ENCODE peak calls at places on chromosomes 3 and 15, in four cellular contexts. M, T, Q and O are unnamed samples.

GRCh38 chr3:186060222-186060621 is 48.7 kb downstream of the ETV5 start:
- DNase-seq in M (no peak), T (no peak), Q (no peak), O (no peak)

GRCh38 chr3:76500746-76501275 is 539.1 kb upstream of the ROBO2 start:
- DNase-seq in M (no peak), T (no peak), Q (no peak), O (no peak)

GRCh38 chr15:89320200-89320599 is 14.4 kb downstream of the POLG start:
- DNase-seq in M (no peak), T (no peak), Q (no peak), O (no peak)

GRCh38 chr3:125110016-125110875 is 54.4 kb upstream of the HEG1 start:
- DNase-seq in M (no peak), T (no peak), Q (peak; percentile 99), O (no peak)

GRCh38 chr15:44882499-44882968 is 74.0 kb upstream of the TERB2 start:
- DNase-seq in M (no peak), T (no peak), Q (no peak), O (no peak)

GRCh38 chr15:67691450-67691849 is 133.9 kb upstream of the SKOR1 start:
- DNase-seq in M (no peak), T (no peak), Q (no peak), O (no peak)

GRCh38 chr15:90037961-90038633 is 37.0 kb downstream of the ZNF710 start:
- DNase-seq in M (no peak), T (peak; percentile 58), Q (peak; percentile 48), O (no peak)

GRCh38 chr3:8500208-8500961 is 1.2 kb upstream of the LMCD1 start:
- DNase-seq in M (no peak), T (no peak), Q (peak; percentile 37), O (no peak)

GRCh38 chr15:64233299-64233698 is 70.5 kb upstream of the PPIB start:
- DNase-seq in M (no peak), T (no peak), Q (no peak), O (no peak)

GRCh38 chr3:184968115-184968514 is 156.1 kb downstream of the VPS8 start:
- DNase-seq in M (no peak), T (no peak), Q (no peak), O (no peak)

GRCh38 chr15:83287541-83288027 is 3.1 kb upstream of the BNC1 start:
- DNase-seq in M (no peak), T (no peak), Q (peak; percentile 99), O (no peak)

GRCh38 chr3:177429772-177430171 is 232.5 kb upstream of the TBL1XR1 start:
- DNase-seq in M (no peak), T (no peak), Q (no peak), O (no peak)

GRCh38 chr15:77810180-77810579 is 177.5 kb upstream of the LINGO1 start:
- DNase-seq in M (no peak), T (no peak), Q (no peak), O (no peak)

GRCh38 chr3:95172549-95172948 is 1109.7 kb downstream of the NSUN3 start:
- DNase-seq in M (no peak), T (no peak), Q (no peak), O (no peak)

GRCh38 chr3:46648096-46648495 is 35.8 kb downstream of the FAM240A start:
- DNase-seq in M (no peak), T (no peak), Q (no peak), O (no peak)

GRCh38 chr3:46651084-46651483 is 38.8 kb downstream of the FAM240A start:
- DNase-seq in M (no peak), T (no peak), Q (no peak), O (no peak)

GRCh38 chr3:46646700-46647099 is 34.4 kb downstream of the FAM240A start:
- DNase-seq in M (no peak), T (no peak), Q (peak; percentile 88), O (no peak)

GRCh38 chr3:46643701-46644100 is 31.4 kb downstream of the FAM240A start:
- DNase-seq in M (no peak), T (no peak), Q (no peak), O (no peak)

DNA sequence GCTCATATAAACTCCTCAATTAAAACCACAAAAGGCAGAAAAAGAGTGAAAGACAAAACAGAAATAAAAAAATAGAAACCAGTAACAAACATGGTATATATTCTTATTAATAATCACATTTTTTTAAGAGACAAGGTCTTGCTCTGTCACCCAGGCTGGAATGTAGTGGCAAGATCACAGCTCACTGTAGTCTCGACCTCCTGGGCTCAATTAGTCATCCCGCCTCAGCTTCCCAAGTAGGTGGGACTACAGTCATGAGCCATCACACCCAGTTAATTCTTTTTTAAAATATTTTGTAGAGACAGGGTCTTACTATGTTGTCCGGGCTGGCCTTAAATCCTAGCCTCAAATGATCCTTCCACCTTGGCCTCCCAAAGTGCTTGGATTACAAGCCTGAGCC is 37.1 kb downstream of the FAM240A start:
- DNase-seq in M (no peak), T (no peak), Q (peak; percentile 22), O (no peak)
- H3K4me3 ChIP-seq in M (no peak overlapping the region), T (no peak overlapping the region), Q (no peak overlapping the region), O (no peak overlapping the region)

GRCh38 chr3:68892297-68892696 is 40.0 kb downstream of the TAFA4 start:
- DNase-seq in M (no peak), T (no peak), Q (no peak), O (no peak)
- TF ChIP-seq CTCF in M (no peak), T (no peak), Q (no peak), O (no peak)

GRCh38 chr15:70098461-70099166 is 897 bp upstream of the TLE3 start:
- DNase-seq in M (peak; percentile 57), T (peak; percentile 85), Q (no peak), O (peak; percentile 53)

GRCh38 chr15:70097337-70098169 is at the start of gene TLE3:
- DNase-seq in M (peak; percentile 98), T (peak; percentile 100), Q (peak; percentile 97), O (peak; percentile 99)

GRCh38 chr15:70099167-70099965 is 1.6 kb upstream of the TLE3 start:
- DNase-seq in M (peak; percentile 100), T (peak; percentile 100), Q (peak; percentile 99), O (peak; percentile 100)

GRCh38 chr15:70096975-70097336 is 761 bp downstream of the TLE3 start:
- DNase-seq in M (peak; percentile 35), T (no peak), Q (no peak), O (no peak)

DNA sequence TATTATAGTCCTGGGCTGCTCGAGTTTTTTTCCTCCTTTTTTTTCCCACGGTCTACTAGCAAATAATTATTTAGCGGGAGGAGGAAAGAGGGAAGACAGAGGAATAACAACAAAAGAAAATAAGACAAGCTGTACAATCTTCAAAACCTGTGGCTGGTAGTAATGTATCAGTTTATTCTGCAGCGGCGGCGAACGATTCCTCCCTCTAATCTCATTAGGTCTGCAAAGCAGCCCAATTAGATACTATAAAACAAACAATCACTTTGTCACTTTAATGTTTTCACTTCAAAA is 398 bp upstream of the TLE3 start:
- DNase-seq in M (no peak), T (no peak), Q (no peak), O (no peak)
- H3K4me3 ChIP-seq in M (peak overlapping the region; percentile 75), T (peak overlapping the region; percentile 92), Q (peak overlapping the region; percentile 69), O (peak overlapping the region; percentile 78)

DNA sequence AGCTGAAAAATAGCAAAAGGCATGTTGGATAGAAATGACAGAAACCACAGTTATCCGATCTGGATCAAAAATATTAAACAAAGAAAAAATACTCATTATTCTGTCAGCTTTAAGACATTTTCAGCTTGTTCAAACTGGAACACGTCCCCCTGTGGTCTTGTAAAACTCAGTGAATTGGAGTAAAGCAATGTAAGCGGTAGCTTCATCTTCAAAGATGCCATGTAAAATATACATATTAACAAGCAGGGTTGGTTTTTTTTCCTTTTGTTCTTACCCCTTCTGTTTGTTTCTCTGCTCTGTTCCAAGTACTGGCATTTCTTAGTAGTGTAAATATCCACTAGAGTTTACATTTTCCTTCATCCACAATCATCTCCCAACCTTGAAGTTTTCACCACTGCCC is 223.3 kb downstream of the IGSF11 start:
- DNase-seq in M (no peak), T (no peak), Q (no peak), O (no peak)
- TF ChIP-seq CTCF in M (no peak), T (no peak), Q (no peak), O (no peak)

GRCh38 chr3:27729325-27729724 is 7.2 kb upstream of the EOMES start:
- DNase-seq in M (no peak), T (no peak), Q (no peak), O (no peak)

GRCh38 chr3:27726240-27726639 is 4.1 kb upstream of the EOMES start:
- DNase-seq in M (no peak), T (no peak), Q (no peak), O (no peak)

GRCh38 chr3:27729748-27730611 is 7.9 kb upstream of the EOMES start:
- DNase-seq in M (no peak), T (peak; percentile 63), Q (peak; percentile 37), O (no peak)

GRCh38 chr3:27730774-27731659 is 8.9 kb upstream of the EOMES start:
- DNase-seq in M (no peak), T (no peak), Q (no peak), O (no peak)

GRCh38 chr3:27728195-27729087 is 6.3 kb upstream of the EOMES start:
- DNase-seq in M (no peak), T (no peak), Q (no peak), O (no peak)
- H3K4me3 ChIP-seq in M (peak overlapping the region; percentile 6), T (no peak overlapping the region), Q (no peak overlapping the region), O (no peak overlapping the region)

DNA sequence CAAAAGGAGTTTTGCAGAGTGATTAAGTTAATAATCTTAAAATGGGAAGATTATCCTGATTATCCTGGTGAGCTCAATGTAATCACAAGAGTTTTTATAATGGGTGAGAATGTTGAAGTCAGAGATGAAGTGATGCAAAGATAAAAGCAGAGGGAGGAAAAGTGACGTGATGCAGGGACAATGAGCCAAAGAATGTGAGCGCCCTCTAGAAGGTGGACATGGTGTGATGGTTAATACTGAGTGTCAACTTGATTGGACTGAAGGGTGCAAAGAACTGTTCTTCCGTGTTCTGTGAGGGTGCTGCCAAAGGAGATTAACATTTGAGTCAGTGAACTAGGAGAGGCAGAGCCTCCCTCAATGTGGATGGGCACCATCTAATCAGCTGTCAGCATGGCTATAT is 569.6 kb upstream of the AGTR1 start:
- DNase-seq in M (no peak), T (no peak), Q (no peak), O (no peak)
- TF ChIP-seq CTCF in M (no peak), T (no peak), Q (no peak), O (no peak)

GRCh38 chr15:39582286-39582976 is 1.6 kb downstream of the THBS1 start:
- DNase-seq in M (peak; percentile 35), T (peak; percentile 86), Q (peak; percentile 60), O (peak; percentile 61)

GRCh38 chr15:39580630-39581500 is at the start of gene THBS1:
- DNase-seq in M (peak; percentile 84), T (peak; percentile 97), Q (peak; percentile 85), O (peak; percentile 91)

GRCh38 chr15:39580117-39580629 is 706 bp upstream of the THBS1 start:
- DNase-seq in M (peak; percentile 95), T (peak; percentile 97), Q (peak; percentile 94), O (peak; percentile 98)

GRCh38 chr15:39582977-39583585 is 2.2 kb downstream of the THBS1 start:
- DNase-seq in M (no peak), T (no peak), Q (peak; percentile 18), O (no peak)

GRCh38 chr15:39581501-39582285 is 814 bp downstream of the THBS1 start:
- DNase-seq in M (peak; percentile 49), T (peak; percentile 88), Q (peak; percentile 53), O (peak; percentile 87)
- H3K4me3 ChIP-seq in M (peak overlapping the region; percentile 59), T (peak overlapping the region; percentile 77), Q (peak overlapping the region; percentile 85), O (peak overlapping the region; percentile 62)

DNA sequence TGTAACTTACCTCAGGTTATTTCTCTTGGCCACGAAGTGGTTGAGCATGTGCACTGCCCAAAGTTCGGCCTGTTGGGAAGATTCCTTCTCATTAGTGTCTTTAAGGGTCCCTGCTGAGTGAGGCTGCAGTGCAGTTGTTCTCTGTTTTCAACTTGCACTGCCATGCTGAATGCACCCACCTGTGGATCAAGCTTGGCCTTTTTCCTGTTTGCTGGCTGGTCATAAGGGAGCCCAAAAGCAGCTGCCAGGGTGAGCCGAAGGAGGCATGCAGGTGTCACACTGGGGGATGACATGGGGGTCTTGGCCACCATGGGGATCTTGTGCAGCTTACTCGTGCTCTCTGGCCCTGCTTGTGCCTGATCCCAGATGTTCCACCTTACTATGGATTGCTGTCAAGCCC is 46.1 kb upstream of the RAF1 start:
- DNase-seq in M (no peak), T (no peak), Q (no peak), O (no peak)
- TF ChIP-seq CTCF in M (no peak), T (no peak), Q (no peak), O (no peak)